ENCODE peak calls at places on chromosomes 16 and 17, in four cellular contexts. E, A, L and M are unnamed samples.

GRCh38 chr16:24939738-24940137 is 75.4 kb downstream of the ARHGAP17 start:
- DNase-seq in A (no peak), E (no peak), L (no peak), M (no peak)

GRCh38 chr16:70529051-70529777 is 5.6 kb downstream of the SF3B3 start:
- DNase-seq in L (peak), A (no peak), E (no peak), M (no peak)

GRCh38 chr16:59849716-59850115 is 1115.6 kb upstream of the GOT2 start:
- DNase-seq in L (no peak), E (no peak), A (no peak), M (no peak)

GRCh38 chr16:48895142-48895541 is 285.2 kb upstream of the N4BP1 start:
- DNase-seq in L (no peak), A (no peak), E (no peak), M (no peak)

GRCh38 chr16:66272461-66272860 is 94.0 kb upstream of the CDH5 start:
- DNase-seq in L (no peak), E (no peak), A (no peak), M (no peak)

GRCh38 chr17:72173475-72174116 is 52.8 kb downstream of the SOX9 start:
- DNase-seq in L (no peak), A (no peak), E (no peak), M (no peak)

GRCh38 chr17:48615212-48615962 is at the start of gene HOXB8:
- DNase-seq in L (no peak), E (no peak), A (no peak), M (no peak)

GRCh38 chr16:69938981-69939820 is 11.9 kb upstream of the CLEC18A start:
- DNase-seq in E (no peak), L (no peak), A (no peak), M (no peak)

GRCh38 chr17:40574292-40574691 is 9.0 kb upstream of the CCR7 start:
- DNase-seq in E (no peak), L (no peak), A (no peak), M (no peak)

GRCh38 chr16:2528161-2529060 is 2.8 kb downstream of the CEMP1 start:
- DNase-seq in L (no peak), A (peak), E (no peak), M (no peak)

GRCh38 chr16:85382717-85383118 is 230.4 kb upstream of the GSE1 start:
- DNase-seq in L (no peak), A (no peak), E (no peak), M (no peak)

GRCh38 chr17:48225725-48226567 is 118.4 kb downstream of the SNX11 start:
- DNase-seq in L (no peak), A (no peak), E (no peak), M (no peak)

GRCh38 chr16:53358884-53359283 is 75.4 kb upstream of the RBL2 start:
- DNase-seq in E (no peak), A (no peak), L (no peak), M (no peak)

GRCh38 chr16:30005341-30006094 is 5.3 kb downstream of the DOC2A start:
- DNase-seq in L (peak), E (no peak), A (no peak), M (no peak)

GRCh38 chr17:3695129-3695722 is 729 bp downstream of the P2RX5 start:
- DNase-seq in A (no peak), L (no peak), E (no peak), M (peak)

GRCh38 chr16:73031155-73031866 is 16.6 kb downstream of the ZFHX3 start:
- DNase-seq in E (no peak), L (no peak), A (no peak), M (no peak)

GRCh38 chr17:420479-421175 is 68.0 kb upstream of the RPH3AL start:
- DNase-seq in L (no peak), E (no peak), A (no peak), M (no peak)

GRCh38 chr17:7888184-7888920 is at the start of gene CHD3:
- DNase-seq in L (peak), A (peak), E (no peak), M (no peak)